ENCODE peak calls at places on chromosomes 4 and X, in ten cellular contexts. X is IMR-90; K is GM12865; V is body of pancreas; W is CD8-positive, alpha-beta T cell; G is skeletal muscle cell; R is lung; S is WTC11; T is stimulated activated CD8-positive, alpha-beta memory T cell treated with anti-CD3 and anti-CD28 coated beads, Interleukin-7, amount 100 ng/mL, for 4 hours; A is fibroblast of mammary gland. J is an unnamed sample.

GRCh38 chr4:138542191-138542771 is 300.1 kb upstream of the SLC7A11 start:
- DNase-seq in V (no peak), R (no peak), T (no peak), G (no peak), K (no peak), A (peak; percentile 10), W (no peak), S (no peak), X (peak; percentile 20), J (no peak)

GRCh38 chrX:150099316-150099715 is 161.0 kb upstream of the EOLA2 start:
- DNase-seq in A (no peak), R (no peak), K (no peak), T (no peak), G (no peak), W (no peak), S (no peak), V (no peak), X (no peak), J (no peak)

GRCh38 chrX:130110379-130111219 is at the start of gene ELF4:
- DNase-seq in K (peak; percentile 75), V (peak; percentile 32), G (no peak), T (peak; percentile 30), R (no peak), X (peak; percentile 37), A (peak; percentile 44), W (peak; percentile 61), S (peak; percentile 17), J (peak; percentile 57)

GRCh38 chr4:8593268-8594096 is 917 bp downstream of the CPZ start:
- DNase-seq in X (no peak), A (no peak), R (no peak), W (no peak), S (no peak), G (no peak), T (no peak), V (no peak), K (no peak), J (no peak)

GRCh38 chr4:165810726-165811125 is 62.3 kb upstream of the TLL1 start:
- DNase-seq in K (no peak), S (no peak), X (no peak), G (peak; percentile 13), W (no peak), T (no peak), A (peak; percentile 43), V (no peak), R (no peak), J (no peak)

GRCh38 chr4:88963817-88964216 is 93.2 kb downstream of the FAM13A start:
- DNase-seq in S (no peak), V (no peak), A (peak; percentile 79), X (peak; percentile 73), R (no peak), T (no peak), W (no peak), G (no peak), K (no peak), J (peak; percentile 11)

GRCh38 chr4:124104628-124105027 is 607.9 kb downstream of the ANKRD50 start:
- DNase-seq in T (no peak), W (no peak), K (no peak), R (no peak), X (no peak), S (no peak), G (no peak), A (no peak), V (no peak), J (no peak)

GRCh38 chrX:132836471-132836870 is 122.0 kb downstream of the HS6ST2 start:
- DNase-seq in K (no peak), G (no peak), T (no peak), X (no peak), W (no peak), S (no peak), A (no peak), V (no peak), R (no peak), J (no peak)

GRCh38 chr4:26321326-26322276 is 787 bp downstream of the RBPJ start:
- DNase-seq in R (peak; percentile 29), W (peak; percentile 55), X (peak; percentile 41), V (peak; percentile 36), G (no peak), T (no peak), K (peak; percentile 45), S (peak; percentile 42), A (no peak), J (peak; percentile 27)

GRCh38 chr4:100504086-100504874 is 13.5 kb downstream of the EMCN start:
- DNase-seq in W (no peak), T (no peak), R (no peak), V (no peak), G (no peak), X (no peak), K (no peak), S (peak; percentile 65), A (no peak), J (no peak)

GRCh38 chr4:145766273-145766672 is 86.3 kb downstream of the C4orf51 start:
- DNase-seq in X (no peak), R (no peak), K (no peak), T (no peak), G (no peak), A (no peak), V (no peak), S (no peak), W (no peak), J (no peak)

GRCh38 chrX:22395372-22395771 is 122.7 kb downstream of the CBLL2 start:
- DNase-seq in X (peak; percentile 59), R (no peak), G (no peak), T (no peak), S (no peak), A (peak; percentile 53), W (no peak), V (no peak), K (no peak), J (no peak)

GRCh38 chrX:130120746-130121504 is 10.6 kb upstream of the ELF4 start:
- DNase-seq in A (peak; percentile 76), T (peak; percentile 31), X (peak; percentile 71), R (peak; percentile 69), G (peak; percentile 41), W (peak; percentile 63), V (peak; percentile 54), K (peak; percentile 67), S (peak; percentile 77), J (peak; percentile 78)

GRCh38 chr4:140653718-140654515 is 85.2 kb upstream of the UCP1 start:
- DNase-seq in A (peak; percentile 41), S (no peak), K (no peak), V (no peak), X (peak; percentile 49), R (no peak), W (no peak), G (peak; percentile 15), T (no peak), J (peak; percentile 62)

GRCh38 chrX:153477039-153477438 is 6.7 kb upstream of the HAUS7 start:
- DNase-seq in V (no peak), X (peak; percentile 59), A (peak; percentile 63), W (no peak), T (no peak), G (no peak), K (no peak), S (no peak), R (no peak), J (peak; percentile 66)

GRCh38 chrX:16838202-16839066 is 31.7 kb downstream of the RBBP7 start:
- DNase-seq in R (no peak), K (no peak), V (no peak), G (peak; percentile 72), T (no peak), A (peak; percentile 81), W (no peak), X (peak; percentile 80), S (no peak), J (peak; percentile 80)

GRCh38 chr4:26713563-26714145 is 129.8 kb downstream of the TBC1D19 start:
- DNase-seq in K (no peak), A (peak; percentile 8), G (no peak), V (no peak), T (no peak), R (no peak), S (no peak), W (no peak), X (no peak), J (no peak)

GRCh38 chr4:149980941-149981340 is 97.3 kb upstream of the DCLK2 start:
- DNase-seq in R (no peak), A (peak; percentile 69), V (peak; percentile 56), W (no peak), T (peak; percentile 17), S (peak; percentile 60), G (no peak), K (peak; percentile 66), X (peak; percentile 65), J (peak; percentile 56)

GRCh38 chr4:148926861-148927260 is 484.6 kb upstream of the NR3C2 start:
- DNase-seq in K (no peak), V (peak; percentile 15), W (no peak), G (peak; percentile 23), T (no peak), R (no peak), A (peak; percentile 38), X (peak; percentile 73), S (no peak), J (peak; percentile 14)

J was measured in AG10803.